ENCODE peak calls at places on chromosomes 1 and 21, in four cellular contexts. J is A549, B is activated T-cell treated with anti-CD3 and anti-CD28 coated beads for 1 hour, G is GM19239. C is an unnamed sample.

GRCh38 chr1:110475358-110476027 is 24.5 kb downstream of the PROK1 start:
- DNase-seq in B (no peak), J (peak), G (no peak), C (no peak)

GRCh38 chr1:50308883-50309282 is 114.4 kb downstream of the DMRTA2 start:
- DNase-seq in G (peak), J (peak), B (no peak), C (no peak)

GRCh38 chr1:220123889-220124288 is 30.0 kb downstream of the IARS2 start:
- DNase-seq in B (no peak), G (no peak), J (peak), C (no peak)

GRCh38 chr21:36994501-36995189 is 11.9 kb upstream of the RIPPLY3 start:
- DNase-seq in J (no peak), G (no peak), B (no peak), C (no peak)

GRCh38 chr21:34875830-34876229 is 173.3 kb downstream of the RUNX1 start:
- DNase-seq in J (no peak), G (no peak), B (no peak), C (no peak)

GRCh38 chr1:108708726-108709660 is 3.7 kb upstream of the FNDC7 start:
- DNase-seq in J (peak), B (peak), G (no peak), C (peak)

GRCh38 chr1:159994896-159995295 is 36.9 kb downstream of the PIGM start:
- DNase-seq in G (no peak), B (no peak), J (no peak), C (no peak)

GRCh38 chr1:19645544-19646252 is 1.6 kb downstream of the NBL1 start:
- DNase-seq in B (no peak), J (no peak), G (no peak), C (no peak)

GRCh38 chr21:34204021-34204420 is 130.6 kb downstream of the MRPS6 start:
- DNase-seq in J (no peak), B (no peak), G (no peak), C (no peak)

GRCh38 chr1:2314803-2315710 is 76.3 kb downstream of the MORN1 start:
- DNase-seq in B (peak), G (peak), J (peak), C (peak)

GRCh38 chr1:208741296-208741695 is 497.1 kb upstream of the PLXNA2 start:
- DNase-seq in J (no peak), B (no peak), G (no peak), C (no peak)

GRCh38 chr1:12469493-12469892 is 148.5 kb downstream of the DHRS3 start:
- DNase-seq in J (no peak), B (no peak), G (no peak), C (no peak)

GRCh38 chr1:228842094-228842775 is 107.0 kb downstream of the RHOU start:
- DNase-seq in B (no peak), G (no peak), J (peak), C (no peak)

GRCh38 chr1:60904079-60904852 is 178.1 kb upstream of the NFIA start:
- DNase-seq in J (no peak), G (no peak), B (no peak), C (no peak)

GRCh38 chr1:62989497-62989896 is 205.6 kb downstream of the ATG4C start:
- DNase-seq in J (peak), G (no peak), B (no peak), C (no peak)

GRCh38 chr1:235783148-235783776 is 83.4 kb downstream of the LYST start:
- DNase-seq in J (peak), B (no peak), G (no peak), C (no peak)

GRCh38 chr1:155051777-155052398 is 772 bp downstream of the ADAM15 start:
- DNase-seq in B (peak), J (no peak), G (peak), C (no peak)

GRCh38 chr1:30087465-30087864 is 635.9 kb downstream of the MATN1 start:
- DNase-seq in G (no peak), J (peak), B (no peak), C (no peak)

GRCh38 chr1:162213281-162213909 is 143.9 kb downstream of the NOS1AP start:
- DNase-seq in B (no peak), G (no peak), J (no peak), C (no peak)

GRCh38 chr1:214989341-214989740 is 93.2 kb upstream of the KCNK2 start:
- DNase-seq in G (no peak), J (no peak), B (no peak), C (no peak)

GRCh38 chr1:160625725-160626498 is 20.9 kb downstream of the SLAMF1 start:
- DNase-seq in B (no peak), J (no peak), G (no peak), C (no peak)

GRCh38 chr1:51331206-51332100 is 1.1 kb upstream of the TTC39A start:
- DNase-seq in J (peak), G (peak), B (no peak), C (no peak)

C was measured in activated T-helper 1 cell treated with Interleukin-2 at 50 U/mL for 16 hours.